ENCODE peak calls at places on chromosomes 12 and 14, in eight cellular contexts. O is cardiac muscle cell, G is hepatocyte, S is amniotic stem cell, X is GM13977, H is DMS53, W is OCI-M1, T is EL. M is an unnamed sample.

GRCh38 chr12:56941299-56942017 is 7.2 kb upstream of the SDR9C7 start:
- DNase-seq in O (no peak), G (peak), S (no peak), X (no peak), H (peak), W (peak), T (peak), M (peak)

GRCh38 chr12:128891856-128892255 is 38.6 kb downstream of the GLT1D1 start:
- DNase-seq in O (no peak), G (no peak), S (no peak), X (no peak), H (no peak), W (no peak), T (no peak), M (no peak)

GRCh38 chr14:104370256-104370870 is 209.2 kb upstream of the C14orf180 start:
- DNase-seq in O (peak), G (peak), S (no peak), X (no peak), H (peak), W (no peak), T (no peak), M (no peak)

GRCh38 chr12:65668981-65669695 is 155.1 kb upstream of the HMGA2 start:
- DNase-seq in O (no peak), G (no peak), S (no peak), X (no peak), H (no peak), W (peak), T (peak), M (no peak)

GRCh38 chr12:91239497-91239896 is 56.9 kb upstream of the DCN start:
- DNase-seq in O (no peak), G (no peak), S (no peak), X (no peak), H (no peak), W (no peak), T (no peak), M (no peak)

GRCh38 chr14:55665067-55665700 is 85.2 kb downstream of the KTN1 start:
- DNase-seq in O (no peak), G (no peak), S (no peak), X (no peak), H (no peak), W (no peak), T (no peak), M (no peak)

GRCh38 chr12:62963642-62964041 is 28.7 kb upstream of the PPM1H start:
- DNase-seq in O (no peak), G (no peak), S (no peak), X (no peak), H (no peak), W (no peak), T (no peak), M (no peak)

GRCh38 chr12:67991158-67991557 is 1.9 kb downstream of the IFNG-AS1 start:
- DNase-seq in O (no peak), G (no peak), S (no peak), X (no peak), H (no peak), W (no peak), T (no peak), M (no peak)

GRCh38 chr12:115871714-115872113 is 405.8 kb downstream of the MED13L start:
- DNase-seq in O (peak), G (peak), S (no peak), X (peak), H (peak), W (peak), T (peak), M (no peak)

GRCh38 chr12:49567302-49567610 is 686 bp downstream of the MCRS1 start:
- DNase-seq in O (no peak), G (no peak), S (no peak), X (no peak), H (no peak), W (no peak), T (no peak), M (no peak)

GRCh38 chr14:73231874-73232851 is 5.1 kb upstream of the PAPLN start:
- DNase-seq in O (peak), G (peak), S (no peak), X (peak), H (peak), W (peak), T (no peak), M (no peak)

GRCh38 chr14:21101802-21102413 is 1.0 kb downstream of the TMEM253 start:
- DNase-seq in O (no peak), G (no peak), S (no peak), X (no peak), H (no peak), W (no peak), T (no peak), M (no peak)

GRCh38 chr14:101328412-101329149 is 232.7 kb upstream of the DIO3 start:
- DNase-seq in O (no peak), G (peak), S (no peak), X (no peak), H (no peak), W (no peak), T (no peak), M (no peak)

GRCh38 chr14:64170190-64170589 is 124.0 kb downstream of the ESR2 start:
- DNase-seq in O (no peak), G (no peak), S (no peak), X (no peak), H (no peak), W (no peak), T (no peak), M (no peak)

GRCh38 chr14:31400031-31400638 is 20.2 kb downstream of the HEATR5A start:
- DNase-seq in O (no peak), G (no peak), S (no peak), X (no peak), H (no peak), W (no peak), T (no peak), M (no peak)

GRCh38 chr14:20460458-20461229 is 590 bp downstream of the PIP4P1 start:
- DNase-seq in O (no peak), G (peak), S (no peak), X (no peak), H (peak), W (no peak), T (no peak), M (no peak)

GRCh38 chr14:78950654-78951053 is 780.5 kb downstream of the NRXN3 start:
- DNase-seq in O (no peak), G (peak), S (peak), X (no peak), H (peak), W (no peak), T (peak), M (no peak)

M was measured in SJCRH30.